ENCODE peak calls at places on chromosomes 1 and 21, in six cellular contexts. W, D, P, E, I and Y are unnamed samples.
A peak's percentile ranks its signal among the peaks of the same experiment; 100 is the strongest.

GRCh38 chr1:230083746-230084407 is 16.8 kb downstream of the GALNT2 start:
- DNase-seq in W (no peak), E (no peak), P (no peak), I (no peak), D (no peak), Y (no peak)

GRCh38 chr1:228211871-228212414 is 4.1 kb downstream of the OBSCN start:
- DNase-seq in E (no peak), P (no peak), D (no peak), W (no peak), I (no peak), Y (no peak)

GRCh38 chr1:29800522-29800956 is 564.2 kb downstream of the PTPRU start:
- DNase-seq in D (no peak), P (peak; percentile 57), W (no peak), E (no peak), I (no peak), Y (no peak)

GRCh38 chr1:38785285-38786039 is 74.1 kb downstream of the RRAGC start:
- DNase-seq in P (no peak), D (no peak), W (no peak), E (no peak), I (peak; percentile 46), Y (no peak)

GRCh38 chr1:28518745-28519341 is 13.0 kb downstream of the RCC1 start:
- DNase-seq in I (no peak), E (peak; percentile 15), P (peak; percentile 47), D (no peak), W (peak; percentile 35), Y (no peak)

GRCh38 chr21:41832230-41833137 is 46.7 kb downstream of the PRDM15 start:
- DNase-seq in D (no peak), P (no peak), E (no peak), W (no peak), I (no peak), Y (no peak)

GRCh38 chr1:53512807-53513755 is 53.9 kb downstream of the DMRTB1 start:
- DNase-seq in D (no peak), I (peak; percentile 50), W (peak; percentile 31), E (no peak), P (no peak), Y (no peak)

GRCh38 chr1:46673749-46674182 is 2.1 kb downstream of the TEX38 start:
- DNase-seq in E (peak; percentile 33), W (peak; percentile 69), I (no peak), D (no peak), P (peak; percentile 9), Y (peak; percentile 62)

GRCh38 chr1:70277875-70278274 is 56.7 kb downstream of the SRSF11 start:
- DNase-seq in W (no peak), E (no peak), D (no peak), I (no peak), P (no peak), Y (no peak)